ENCODE peak calls at places on chromosomes 12 and 14, in six cellular contexts. One of them, this sample, is unnamed.

GRCh38 chr14:55942101-55942645 is 176.0 kb upstream of the PELI2 start:
- DNase-seq in H9: no peak
- DNase-seq in IMR-90: no peak
- DNase-seq in H1: no peak
- DNase-seq in mesenchymal stem cell: no peak
- DNase-seq in trophoblast cell: no peak
- DNase-seq in this sample: no peak

GRCh38 chr12:124507188-124508109 is 60.0 kb downstream of the NCOR2 start:
- DNase-seq in H9: no peak
- DNase-seq in IMR-90: peak; percentile 69
- DNase-seq in H1: no peak
- DNase-seq in mesenchymal stem cell: peak; percentile 89
- DNase-seq in trophoblast cell: no peak
- DNase-seq in this sample: no peak

GRCh38 chr14:53285806-53286205 is 132.7 kb upstream of the DDHD1 start:
- DNase-seq in H9: no peak
- DNase-seq in IMR-90: no peak
- DNase-seq in H1: no peak
- DNase-seq in mesenchymal stem cell: no peak
- DNase-seq in trophoblast cell: no peak
- DNase-seq in this sample: no peak

GRCh38 chr14:96037891-96038557 is 1.1 kb upstream of the C14orf132 start:
- DNase-seq in H9: peak; percentile 58
- DNase-seq in IMR-90: no peak
- DNase-seq in H1: no peak
- DNase-seq in mesenchymal stem cell: peak; percentile 2
- DNase-seq in trophoblast cell: no peak
- DNase-seq in this sample: no peak

GRCh38 chr12:106255952-106256351 is 8.1 kb upstream of the CKAP4 start:
- DNase-seq in H9: no peak
- DNase-seq in IMR-90: no peak
- DNase-seq in H1: peak; percentile 1
- DNase-seq in mesenchymal stem cell: no peak
- DNase-seq in trophoblast cell: no peak
- DNase-seq in this sample: no peak

GRCh38 chr14:77025744-77026165 is 2.8 kb downstream of the IRF2BPL start:
- DNase-seq in H9: no peak
- DNase-seq in IMR-90: no peak
- DNase-seq in H1: no peak
- DNase-seq in mesenchymal stem cell: no peak
- DNase-seq in trophoblast cell: no peak
- DNase-seq in this sample: no peak

GRCh38 chr14:92922883-92923743 is at the start of gene CHGA:
- DNase-seq in H9: peak; percentile 82
- DNase-seq in IMR-90: peak; percentile 20
- DNase-seq in H1: peak; percentile 94
- DNase-seq in mesenchymal stem cell: peak; percentile 44
- DNase-seq in trophoblast cell: peak; percentile 7
- DNase-seq in this sample: peak; percentile 82

GRCh38 chr12:113214938-113215400 is 6.3 kb upstream of the TPCN1 start:
- DNase-seq in H9: no peak
- DNase-seq in IMR-90: peak; percentile 97
- DNase-seq in H1: no peak
- DNase-seq in mesenchymal stem cell: peak; percentile 99
- DNase-seq in trophoblast cell: peak; percentile 98
- DNase-seq in this sample: no peak

GRCh38 chr14:50714452-50715073 is 46.5 kb upstream of the SAV1 start:
- DNase-seq in H9: no peak
- DNase-seq in IMR-90: peak; percentile 38
- DNase-seq in H1: no peak
- DNase-seq in mesenchymal stem cell: peak; percentile 33
- DNase-seq in trophoblast cell: no peak
- DNase-seq in this sample: no peak

GRCh38 chr12:13000616-13000934 is 510 bp upstream of the HEBP1 start:
- DNase-seq in H9: no peak
- DNase-seq in IMR-90: no peak
- DNase-seq in H1: no peak
- DNase-seq in mesenchymal stem cell: no peak
- DNase-seq in trophoblast cell: peak; percentile 18
- DNase-seq in this sample: no peak

GRCh38 chr12:8590842-8591545 is 21.7 kb downstream of the AICDA start:
- DNase-seq in H9: no peak
- DNase-seq in IMR-90: no peak
- DNase-seq in H1: no peak
- DNase-seq in mesenchymal stem cell: no peak
- DNase-seq in trophoblast cell: peak; percentile 16
- DNase-seq in this sample: no peak

GRCh38 chr14:79705126-79705894 is 506.0 kb downstream of the DIO2 start:
- DNase-seq in H9: no peak
- DNase-seq in IMR-90: no peak
- DNase-seq in H1: no peak
- DNase-seq in mesenchymal stem cell: no peak
- DNase-seq in trophoblast cell: no peak
- DNase-seq in this sample: no peak

GRCh38 chr12:89156862-89157262 is 195.4 kb downstream of the DUSP6 start:
- DNase-seq in H9: no peak
- DNase-seq in IMR-90: peak; percentile 67
- DNase-seq in H1: no peak
- DNase-seq in mesenchymal stem cell: no peak
- DNase-seq in trophoblast cell: no peak
- DNase-seq in this sample: no peak

GRCh38 chr14:67508973-67509372 is 20.5 kb upstream of the TMEM229B start:
- DNase-seq in H9: no peak
- DNase-seq in IMR-90: no peak
- DNase-seq in H1: no peak
- DNase-seq in mesenchymal stem cell: no peak
- DNase-seq in trophoblast cell: no peak
- DNase-seq in this sample: no peak

GRCh38 chr12:57459750-57460400 is at the start of gene GLI1:
- DNase-seq in H9: peak; percentile 72
- DNase-seq in IMR-90: peak; percentile 28
- DNase-seq in H1: no peak
- DNase-seq in mesenchymal stem cell: no peak
- DNase-seq in trophoblast cell: no peak
- DNase-seq in this sample: no peak

GRCh38 chr12:57460457-57461325 is 1.1 kb downstream of the GLI1 start:
- DNase-seq in H9: peak; percentile 88
- DNase-seq in IMR-90: no peak
- DNase-seq in H1: peak; percentile 88
- DNase-seq in mesenchymal stem cell: no peak
- DNase-seq in trophoblast cell: no peak
- DNase-seq in this sample: peak; percentile 84

GRCh38 chr12:57461326-57461903 is 1.8 kb downstream of the GLI1 start:
- DNase-seq in H9: peak; percentile 97
- DNase-seq in IMR-90: peak; percentile 57
- DNase-seq in H1: peak; percentile 92
- DNase-seq in mesenchymal stem cell: peak; percentile 72
- DNase-seq in trophoblast cell: peak; percentile 38
- DNase-seq in this sample: peak; percentile 65

GRCh38 chr12:57462307-57463253 is 3.0 kb downstream of the GLI1 start:
- DNase-seq in H9: peak; percentile 98
- DNase-seq in IMR-90: peak; percentile 82
- DNase-seq in H1: peak; percentile 96
- DNase-seq in mesenchymal stem cell: peak; percentile 93
- DNase-seq in trophoblast cell: peak; percentile 86
- DNase-seq in this sample: peak; percentile 88

DNA sequence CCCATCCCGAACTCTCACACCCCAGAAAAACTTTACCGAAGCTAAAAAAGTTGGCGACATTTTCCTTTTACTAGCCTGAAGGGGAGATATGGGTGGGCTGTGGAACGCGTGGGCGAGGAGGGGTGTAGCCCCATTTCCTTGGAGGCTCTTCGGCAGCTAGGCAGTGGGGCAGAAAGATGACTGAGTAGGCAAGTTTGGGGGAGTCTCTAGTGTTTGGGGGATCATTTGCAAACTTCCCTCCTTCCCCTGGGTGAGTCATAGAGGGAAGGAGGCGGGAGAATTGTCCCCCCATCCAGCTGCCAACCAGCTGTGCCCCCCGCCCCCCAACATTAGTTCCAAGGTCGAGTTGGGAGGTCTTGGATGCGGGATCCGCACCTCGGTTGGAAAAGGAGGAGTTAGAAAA is 2.3 kb downstream of the GLI1 start:
- DNase-seq in H9: no peak
- DNase-seq in IMR-90: peak; percentile 33
- DNase-seq in H1: no peak
- DNase-seq in mesenchymal stem cell: no peak
- DNase-seq in trophoblast cell: no peak
- DNase-seq in this sample: peak; percentile 43
- H2BK5ac ChIP-seq in H9: no peak overlapping the region
- H2BK5ac ChIP-seq in IMR-90: peak overlapping the region; percentile 57
- H2BK5ac ChIP-seq in H1: peak overlapping the region; percentile 98
- H2BK5ac ChIP-seq in mesenchymal stem cell: no peak overlapping the region
- H2BK5ac ChIP-seq in trophoblast cell: peak overlapping the region; percentile 19
- H2BK5ac ChIP-seq in this sample: no peak overlapping the region

GRCh38 chr14:32623300-32624093 is 294.4 kb downstream of the AKAP6 start:
- DNase-seq in H9: no peak
- DNase-seq in IMR-90: peak; percentile 19
- DNase-seq in H1: no peak
- DNase-seq in mesenchymal stem cell: peak; percentile 61
- DNase-seq in trophoblast cell: no peak
- DNase-seq in this sample: no peak
- H3K14ac ChIP-seq in H9: no peak overlapping the region
- H3K14ac ChIP-seq in IMR-90: peak overlapping the region; percentile 10
- H3K14ac ChIP-seq in H1: no peak overlapping the region
- H3K14ac ChIP-seq in mesenchymal stem cell: no peak overlapping the region
- H3K14ac ChIP-seq in trophoblast cell: no peak overlapping the region
- H3K14ac ChIP-seq in this sample: no peak overlapping the region

DNA sequence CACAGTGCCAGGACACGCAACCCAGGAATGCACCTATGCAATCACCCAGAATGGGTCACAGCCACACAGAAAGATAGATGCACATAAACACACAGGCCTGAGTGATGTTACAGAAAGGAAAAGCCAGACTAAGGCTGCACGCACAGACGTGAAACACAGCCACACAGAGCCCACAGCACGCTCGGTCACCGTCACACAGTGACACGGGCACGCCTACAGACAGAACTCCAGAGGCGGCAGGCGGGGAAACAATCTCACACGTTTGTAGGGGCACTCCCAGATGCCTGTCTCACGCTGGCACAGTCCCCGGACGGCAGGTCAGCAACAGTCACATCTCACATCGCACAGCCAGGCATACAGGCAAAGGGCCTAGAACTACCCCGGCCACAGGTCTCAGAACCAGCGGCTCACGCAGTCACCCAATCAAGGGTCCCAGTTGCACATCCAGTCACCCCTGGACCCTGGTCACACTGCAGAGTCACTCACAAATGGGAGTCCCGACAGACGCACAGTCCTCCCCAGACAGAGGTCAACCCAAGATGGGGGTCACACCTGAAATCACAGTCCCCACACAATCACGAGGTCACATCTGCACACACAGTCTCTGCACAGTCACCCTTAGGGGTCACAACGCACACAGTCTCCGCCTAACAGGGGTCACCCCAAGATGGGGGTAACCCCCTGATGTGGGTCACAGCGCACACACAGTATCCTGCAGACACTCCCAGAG is 790 bp downstream of the SSH1 start:
- DNase-seq in H9: peak; percentile 58
- DNase-seq in IMR-90: peak; percentile 87
- DNase-seq in H1: peak; percentile 67
- DNase-seq in mesenchymal stem cell: peak; percentile 97
- DNase-seq in trophoblast cell: peak; percentile 72
- DNase-seq in this sample: no peak
- H3K18ac ChIP-seq in H9: no peak overlapping the region
- H3K18ac ChIP-seq in IMR-90: peak overlapping the region; percentile 99
- H3K18ac ChIP-seq in H1: peak overlapping the region; percentile 87
- H3K18ac ChIP-seq in mesenchymal stem cell: peak overlapping the region; percentile 100
- H3K18ac ChIP-seq in trophoblast cell: peak overlapping the region; percentile 71
- H3K18ac ChIP-seq in this sample: peak overlapping the region; percentile 94

GRCh38 chr14:87567926-87568325 is 425.1 kb downstream of the GALC start:
- DNase-seq in H9: no peak
- DNase-seq in IMR-90: no peak
- DNase-seq in H1: no peak
- DNase-seq in mesenchymal stem cell: peak; percentile 22
- DNase-seq in trophoblast cell: no peak
- DNase-seq in this sample: no peak

DNA sequence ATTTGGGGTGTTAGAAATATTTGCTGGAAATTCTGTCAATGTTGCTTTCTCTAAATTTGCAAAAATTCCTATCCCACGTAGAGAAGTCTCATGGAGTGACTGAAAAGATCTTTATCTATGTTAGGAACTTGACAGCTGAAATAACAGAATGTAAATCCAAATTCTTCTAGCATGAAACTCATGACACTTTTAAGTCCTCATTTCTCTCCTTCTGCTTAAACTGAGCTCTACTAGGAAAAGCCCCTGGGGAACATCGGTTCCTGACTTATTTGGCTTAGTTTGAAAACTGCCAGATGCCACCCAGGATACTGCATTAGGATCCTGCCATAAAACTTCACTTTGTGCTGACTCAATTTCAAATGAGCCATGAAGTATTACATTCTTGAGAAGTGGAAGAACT is 426.0 kb downstream of the GALC start:
- DNase-seq in H9: no peak
- DNase-seq in IMR-90: peak; percentile 0
- DNase-seq in H1: no peak
- DNase-seq in mesenchymal stem cell: peak; percentile 89
- DNase-seq in trophoblast cell: no peak
- DNase-seq in this sample: no peak
- H2BK5ac ChIP-seq in H9: no peak overlapping the region
- H2BK5ac ChIP-seq in IMR-90: no peak overlapping the region
- H2BK5ac ChIP-seq in H1: no peak overlapping the region
- H2BK5ac ChIP-seq in mesenchymal stem cell: no peak overlapping the region
- H2BK5ac ChIP-seq in trophoblast cell: no peak overlapping the region
- H2BK5ac ChIP-seq in this sample: no peak overlapping the region

DNA sequence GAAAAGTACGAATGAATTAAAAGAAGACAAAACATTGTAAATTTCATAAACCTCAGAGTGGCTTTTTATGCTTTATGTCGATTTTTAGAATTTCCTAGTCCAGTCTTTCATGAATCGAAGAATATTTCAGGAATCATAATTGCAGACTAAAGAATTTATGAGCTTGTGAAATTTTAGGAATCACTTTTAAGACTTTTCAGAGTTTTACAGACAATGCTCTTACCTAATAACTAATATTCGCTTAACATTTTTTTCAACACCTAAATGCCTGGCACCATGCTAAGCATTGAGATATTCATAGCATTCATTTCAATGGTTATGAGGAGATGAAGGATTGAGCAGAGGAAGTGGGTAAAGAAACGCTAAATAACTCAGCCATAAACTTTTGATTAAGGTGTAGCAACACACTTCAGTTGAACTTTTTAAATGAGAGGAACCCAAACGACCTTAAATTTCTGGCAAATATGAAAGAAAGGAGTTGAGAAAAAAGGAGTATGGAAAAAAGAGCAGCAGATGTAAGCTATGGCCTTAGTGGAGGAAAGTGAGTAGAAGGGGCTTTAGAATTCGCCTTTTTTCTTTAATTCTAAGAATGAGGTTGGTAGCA is 739 bp upstream of the USP44 start:
- DNase-seq in H9: no peak
- DNase-seq in IMR-90: no peak
- DNase-seq in H1: no peak
- DNase-seq in mesenchymal stem cell: no peak
- DNase-seq in trophoblast cell: no peak
- DNase-seq in this sample: no peak
- H3K14ac ChIP-seq in H9: no peak overlapping the region
- H3K14ac ChIP-seq in IMR-90: no peak overlapping the region
- H3K14ac ChIP-seq in H1: no peak overlapping the region
- H3K14ac ChIP-seq in mesenchymal stem cell: no peak overlapping the region
- H3K14ac ChIP-seq in trophoblast cell: no peak overlapping the region
- H3K14ac ChIP-seq in this sample: no peak overlapping the region

This sample was measured in neuronal stem cell.